ENCODE peak calls at places on chromosomes 11 and 22, in four cellular contexts. A is fibroblast of lung, D is mesendoderm, F is Karpas-422. Z is an unnamed sample.

GRCh38 chr11:19499999-19500398 is 212.6 kb upstream of the NAV2 start:
- DNase-seq in A (peak; percentile 7), D (no peak), F (no peak), Z (no peak)

GRCh38 chr11:118264568-118265470 is 722 bp upstream of the MPZL2 start:
- DNase-seq in A (no peak), D (no peak), F (no peak), Z (no peak)

GRCh38 chr22:49541451-49542230 is 286.0 kb downstream of the BRD1 start:
- DNase-seq in A (no peak), D (no peak), F (no peak), Z (no peak)

GRCh38 chr11:2202900-2203439 is 31.4 kb upstream of the TH start:
- DNase-seq in A (no peak), D (no peak), F (no peak), Z (no peak)

GRCh38 chr11:45928535-45929215 is 6.2 kb downstream of the LARGE2 start:
- DNase-seq in A (no peak), D (no peak), F (no peak), Z (no peak)

GRCh38 chr11:283405-284080 is 5.3 kb downstream of the NLRP6 start:
- DNase-seq in A (no peak), D (no peak), F (no peak), Z (no peak)

GRCh38 chr11:57321996-57322880 is 2.5 kb downstream of the TNKS1BP1 start:
- DNase-seq in A (peak; percentile 98), D (peak; percentile 97), F (no peak), Z (peak; percentile 93)

GRCh38 chr11:23124249-23124648 is 264.0 kb upstream of the CCDC179 start:
- DNase-seq in A (no peak), D (no peak), F (no peak), Z (peak; percentile 34)

GRCh38 chr22:37032535-37033460 is 13.3 kb downstream of the MPST start:
- DNase-seq in A (peak; percentile 38), D (peak; percentile 72), F (no peak), Z (peak; percentile 73)

GRCh38 chr11:12195773-12196172 is 85.4 kb downstream of the MICAL2 start:
- DNase-seq in A (no peak), D (peak; percentile 71), F (no peak), Z (no peak)

GRCh38 chr22:41862160-41862529 is 29.2 kb downstream of the SREBF2 start:
- DNase-seq in A (peak; percentile 18), D (no peak), F (peak; percentile 92), Z (no peak)

GRCh38 chr11:3674189-3674588 is 3.0 kb upstream of the CHRNA10 start:
- DNase-seq in A (peak; percentile 92), D (peak; percentile 64), F (no peak), Z (peak; percentile 89)

GRCh38 chr22:30392661-30393321 is 4.0 kb upstream of the SEC14L2 start:
- DNase-seq in A (no peak), D (peak; percentile 37), F (peak; percentile 83), Z (no peak)

GRCh38 chr11:62125881-62126280 is 2.1 kb downstream of the INCENP start:
- DNase-seq in A (no peak), D (no peak), F (peak; percentile 61), Z (no peak)

GRCh38 chr11:1759151-1759850 is 4.4 kb downstream of the CTSD start:
- DNase-seq in A (no peak), D (no peak), F (no peak), Z (no peak)

GRCh38 chr11:34161812-34162506 is 56.5 kb downstream of the NAT10 start:
- DNase-seq in A (peak; percentile 80), D (peak; percentile 76), F (no peak), Z (peak; percentile 65)

GRCh38 chr11:59918987-59919589 is 19.1 kb upstream of the OOSP1 start:
- DNase-seq in A (peak; percentile 47), D (peak; percentile 65), F (peak; percentile 79), Z (peak; percentile 91)

GRCh38 chr11:62540804-62541671 is 5.6 kb downstream of the AHNAK start:
- DNase-seq in A (no peak), D (no peak), F (no peak), Z (no peak)

GRCh38 chr11:43071338-43071737 is 240.5 kb upstream of the API5 start:
- DNase-seq in A (no peak), D (peak; percentile 88), F (no peak), Z (no peak)

GRCh38 chr11:62439785-62440602 is 21.2 kb downstream of the SCGB1A1 start:
- DNase-seq in A (peak; percentile 86), D (no peak), F (no peak), Z (peak; percentile 56)

GRCh38 chr11:128689946-128690745 is 3.7 kb upstream of the FLI1 start:
- DNase-seq in A (no peak), D (peak; percentile 46), F (no peak), Z (no peak)

GRCh38 chr11:103800406-103801114 is 235.9 kb upstream of the DDI1 start:
- DNase-seq in A (peak; percentile 48), D (peak; percentile 64), F (no peak), Z (no peak)

GRCh38 chr11:32829157-32829679 is 509 bp upstream of the PRRG4 start:
- DNase-seq in A (no peak), D (no peak), F (no peak), Z (peak; percentile 44)

GRCh38 chr11:62677160-62677559 is 1.7 kb downstream of the UBXN1 start:
- DNase-seq in A (no peak), D (no peak), F (peak; percentile 34), Z (peak; percentile 51)

GRCh38 chr11:65551572-65552398 is 6.4 kb downstream of the LTBP3 start:
- DNase-seq in A (no peak), D (peak; percentile 49), F (peak; percentile 81), Z (peak; percentile 71)

GRCh38 chr11:9263840-9264380 is 1.2 kb downstream of the DENND5A start:
- DNase-seq in A (peak; percentile 26), D (no peak), F (peak; percentile 48), Z (no peak)

GRCh38 chr11:130162733-130163132 is 3.2 kb downstream of the ST14 start:
- DNase-seq in A (no peak), D (no peak), F (no peak), Z (no peak)

GRCh38 chr11:130161441-130161840 is 1.9 kb downstream of the ST14 start:
- DNase-seq in A (no peak), D (no peak), F (no peak), Z (no peak)

GRCh38 chr11:130165601-130166456 is 6.2 kb downstream of the ST14 start:
- DNase-seq in A (no peak), D (no peak), F (no peak), Z (no peak)

GRCh38 chr11:130164221-130164570 is 4.6 kb downstream of the ST14 start:
- DNase-seq in A (no peak), D (no peak), F (no peak), Z (no peak)

GRCh38 chr11:130163346-130164220 is 4.0 kb downstream of the ST14 start:
- DNase-seq in A (no peak), D (peak; percentile 47), F (peak; percentile 47), Z (peak; percentile 51)
- H3K79me2 ChIP-seq in A (no peaks in the 10 kb centered on the region), D (no peaks in the 10 kb centered on the region), F (no peaks in the 10 kb centered on the region), Z (peaks cover 83% of the 10 kb centered on the region)

GRCh38 chr11:66958232-66958955 is at the start of gene PC:
- DNase-seq in A (peak; percentile 100), D (peak; percentile 100), F (no peak), Z (peak; percentile 99)
- H3K27ac ChIP-seq in A (peak within 1 kb of the TSS; percentile 70), D (peak within 1 kb of the TSS; percentile 59), F (no peak within 1 kb of the TSS), Z (peak within 1 kb of the TSS; percentile 8)

DNA sequence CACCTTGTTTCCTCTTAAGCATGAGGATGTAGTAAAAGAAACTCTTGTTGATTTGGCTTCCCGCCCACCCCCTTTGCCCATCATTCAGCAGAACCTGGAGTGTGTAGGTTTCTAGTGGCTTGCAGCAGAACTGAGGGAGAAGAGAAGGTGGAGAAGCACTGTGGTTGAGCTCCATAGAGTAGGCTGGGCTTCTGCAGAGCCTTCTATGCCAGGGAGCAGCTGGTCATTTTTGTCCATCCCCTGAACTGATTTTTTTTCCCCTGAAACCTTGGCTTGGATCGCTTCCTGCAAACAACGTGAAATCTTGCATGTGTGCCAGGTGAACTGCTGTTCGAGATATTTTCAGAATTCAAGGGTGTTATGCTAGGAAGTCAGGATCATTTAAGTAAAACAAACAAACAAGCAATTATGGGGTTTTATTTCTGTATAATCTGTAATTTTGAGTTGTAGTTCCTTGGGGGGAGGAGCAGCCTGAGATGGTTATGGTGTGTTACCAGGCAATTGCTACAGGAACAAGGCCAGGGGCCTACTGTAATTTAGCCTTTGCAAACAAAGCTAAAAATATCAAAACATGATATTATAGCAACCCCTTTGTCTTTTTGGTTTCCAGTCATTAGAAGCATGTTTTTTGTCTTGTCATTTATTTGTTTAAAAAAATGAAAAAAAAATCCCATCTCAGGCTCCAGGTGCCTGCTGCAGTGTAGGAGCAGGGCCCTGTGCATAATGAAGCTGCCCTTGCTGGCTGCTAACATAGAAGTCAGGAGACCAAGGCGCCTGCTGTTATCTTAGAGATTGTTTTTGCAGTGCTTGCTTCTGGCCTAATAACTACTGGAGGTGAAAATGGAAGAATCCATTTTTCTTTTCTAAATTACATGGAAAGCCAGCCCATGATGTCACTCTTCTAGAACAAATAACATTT is 152.5 kb upstream of the TTC12 start:
- DNase-seq in A (no peak), D (no peak), F (no peak), Z (no peak)
- H3K79me2 ChIP-seq in A (no peaks in the 10 kb centered on the region), D (no peaks in the 10 kb centered on the region), F (no peaks in the 10 kb centered on the region), Z (no peaks in the 10 kb centered on the region)

GRCh38 chr11:26121466-26121865 is 210.5 kb upstream of the ANO3 start:
- DNase-seq in A (no peak), D (no peak), F (no peak), Z (no peak)

GRCh38 chr11:26127336-26127735 is 204.6 kb upstream of the ANO3 start:
- DNase-seq in A (no peak), D (no peak), F (no peak), Z (no peak)
- H3K27ac ChIP-seq in A (no peak overlapping the region), D (no peak overlapping the region), F (no peak overlapping the region), Z (no peak overlapping the region)

GRCh38 chr11:116916872-116917271 is 79.5 kb upstream of the APOA1 start:
- DNase-seq in A (no peak), D (no peak), F (no peak), Z (no peak)
- H3K79me2 ChIP-seq in A (no peaks in the 10 kb centered on the region), D (no peaks in the 10 kb centered on the region), F (no peaks in the 10 kb centered on the region), Z (no peaks in the 10 kb centered on the region)

DNA sequence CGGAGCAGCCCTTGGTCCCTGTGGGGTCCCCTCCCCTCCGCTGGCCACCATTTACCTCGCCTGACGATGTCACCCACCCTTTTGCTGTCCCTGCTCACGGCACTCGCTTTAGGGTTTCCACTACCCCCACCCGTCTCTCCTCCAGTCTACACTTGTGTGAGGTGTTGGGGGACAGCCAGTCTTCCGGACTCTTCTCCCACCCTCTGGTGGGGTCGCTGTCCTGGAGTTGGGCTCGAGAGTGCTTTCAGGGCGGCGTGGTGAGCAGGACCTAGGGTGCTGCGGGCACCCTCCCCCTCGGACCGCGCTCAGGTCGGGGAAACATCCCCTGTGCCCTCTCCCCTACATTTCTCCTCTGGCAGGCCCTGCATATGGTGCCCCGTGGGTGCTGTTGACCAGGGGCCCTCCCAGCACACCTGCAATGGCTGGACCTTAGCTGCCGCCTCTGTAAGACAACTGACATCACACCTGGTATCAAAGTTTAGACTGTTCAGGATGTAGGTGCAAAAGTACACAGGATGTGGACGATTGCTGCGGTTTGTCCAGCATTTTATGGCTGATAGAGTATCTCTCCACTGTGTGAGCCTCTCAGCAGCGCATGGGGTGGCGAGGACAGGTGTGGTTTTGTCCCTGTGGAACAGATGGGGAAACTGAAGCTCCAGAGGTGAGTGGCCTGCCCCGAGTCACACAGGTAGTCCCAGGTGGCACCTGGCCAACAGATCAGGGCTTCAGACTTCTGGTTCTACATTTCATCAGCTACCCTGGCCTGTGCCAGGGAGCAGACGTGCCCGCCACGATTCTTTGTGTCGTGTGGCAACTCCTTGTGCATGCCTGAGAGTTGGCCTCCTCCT is 1.1 kb downstream of the GRK2 start:
- DNase-seq in A (no peak), D (no peak), F (peak; percentile 64), Z (peak; percentile 84)
- H3K27ac ChIP-seq in A (peak overlapping the region; percentile 20), D (no peak overlapping the region), F (peak overlapping the region; percentile 96), Z (peak overlapping the region; percentile 67)